ENCODE peak calls at places on chromosome 17, in ten cellular contexts. G is GM12865; A is fibroblast of lung; O is osteocyte; N is mammary epithelial cell; R is fibroblast of pulmonary artery; C is astrocyte of the cerebellum; F is CD8-positive, alpha-beta T cell; Q is epithelial cell of esophagus; J is Panc1. T is an unnamed sample.

GRCh38 chr17:6930754-6931153 is 65.1 kb upstream of the ALOX12 start:
- DNase-seq in F (no peak), O (no peak), Q (no peak), J (no peak), A (peak; percentile 1), N (peak; percentile 6), R (no peak), C (no peak), G (no peak), T (no peak)

GRCh38 chr17:60141111-60142018 is 8.4 kb upstream of the CA4 start:
- DNase-seq in C (no peak), J (no peak), G (no peak), R (peak; percentile 45), O (no peak), A (peak; percentile 38), N (no peak), Q (peak; percentile 46), F (no peak), T (no peak)

GRCh38 chr17:82577300-82577699 is 57.8 kb downstream of the FOXK2 start:
- DNase-seq in C (no peak), J (no peak), N (no peak), O (no peak), Q (no peak), R (no peak), F (no peak), G (no peak), A (no peak), T (no peak)

GRCh38 chr17:57114085-57114673 is 29.1 kb downstream of the AKAP1 start:
- DNase-seq in Q (peak; percentile 32), R (peak; percentile 28), A (no peak), C (no peak), F (peak; percentile 57), G (peak; percentile 51), J (peak; percentile 35), O (no peak), N (no peak), T (peak; percentile 77)

GRCh38 chr17:60223456-60223855 is 73.7 kb downstream of the CA4 start:
- DNase-seq in N (no peak), R (no peak), A (no peak), C (no peak), J (no peak), F (no peak), Q (no peak), O (no peak), G (no peak), T (no peak)

GRCh38 chr17:45370949-45371413 is 54.2 kb upstream of the MAP3K14 start:
- DNase-seq in Q (peak; percentile 29), A (peak; percentile 47), F (no peak), O (no peak), C (no peak), J (no peak), N (peak; percentile 54), R (no peak), G (no peak), T (no peak)

GRCh38 chr17:73652886-73653480 is 8.7 kb upstream of the SDK2 start:
- DNase-seq in A (no peak), G (no peak), R (no peak), O (peak; percentile 21), F (no peak), C (no peak), Q (no peak), J (no peak), N (no peak), T (no peak)

GRCh38 chr17:62797959-62798358 is 10.2 kb downstream of the MARCHF10 start:
- DNase-seq in R (peak; percentile 14), C (no peak), Q (no peak), J (no peak), F (no peak), A (no peak), O (no peak), N (no peak), G (no peak), T (no peak)

GRCh38 chr17:20127660-20128413 is 118.7 kb downstream of the SPECC1 start:
- DNase-seq in G (no peak), J (no peak), N (peak; percentile 9), A (peak; percentile 21), O (no peak), Q (peak; percentile 71), C (no peak), R (peak; percentile 11), F (no peak), T (no peak)

GRCh38 chr17:60601443-60602384 is 1.7 kb downstream of the PPM1D start:
- DNase-seq in O (no peak), C (peak; percentile 75), N (peak; percentile 72), Q (peak; percentile 81), R (peak; percentile 90), G (peak; percentile 71), J (no peak), A (peak; percentile 68), F (peak; percentile 4), T (peak; percentile 35)

GRCh38 chr17:16442141-16442540 is 26.8 kb downstream of the TRPV2 start:
- DNase-seq in G (no peak), A (peak; percentile 41), F (no peak), R (peak; percentile 85), N (no peak), Q (no peak), J (no peak), C (no peak), O (no peak), T (no peak)

GRCh38 chr17:43983515-43984411 is 20.7 kb upstream of the NAGS start:
- DNase-seq in G (no peak), N (no peak), R (no peak), O (no peak), C (no peak), F (no peak), J (no peak), A (no peak), Q (peak; percentile 21), T (peak; percentile 26)

GRCh38 chr17:80789356-80789902 is 202.2 kb upstream of the CHMP6 start:
- DNase-seq in J (no peak), F (no peak), R (peak; percentile 89), A (peak; percentile 89), O (no peak), C (peak; percentile 55), G (peak; percentile 85), N (peak; percentile 74), Q (peak; percentile 68), T (no peak)

GRCh38 chr17:4004517-4005295 is 40.5 kb upstream of the ATP2A3 start:
- DNase-seq in J (no peak), Q (peak; percentile 33), F (peak; percentile 52), G (peak; percentile 56), R (peak; percentile 31), A (peak; percentile 11), C (no peak), O (no peak), N (no peak), T (peak; percentile 69)

GRCh38 chr17:50793007-50793406 is 25.7 kb upstream of the ANKRD40CL start:
- DNase-seq in A (no peak), R (no peak), C (no peak), O (no peak), Q (no peak), N (no peak), G (no peak), J (no peak), F (no peak), T (no peak)

GRCh38 chr17:40063034-40063765 is 435 bp downstream of the THRA start:
- DNase-seq in R (peak; percentile 40), F (no peak), O (no peak), J (no peak), N (peak; percentile 33), Q (peak; percentile 31), G (peak; percentile 41), A (no peak), C (no peak), T (peak; percentile 49)

GRCh38 chr17:19343671-19344151 is 18.8 kb downstream of the B9D1 start:
- DNase-seq in C (no peak), R (no peak), G (no peak), N (no peak), O (no peak), A (no peak), F (no peak), J (no peak), Q (no peak), T (no peak)

GRCh38 chr17:29042679-29043538 is at the start of gene PIPOX:
- DNase-seq in R (peak; percentile 66), N (no peak), A (peak; percentile 46), J (no peak), F (no peak), G (peak; percentile 18), C (peak; percentile 43), O (no peak), Q (peak; percentile 20), T (no peak)
- TF ChIP-seq CTCF in R (peak; percentile 17), N (no peak), A (no peak), J (no peak), F (no peak), G (no peak), C (peak; percentile 39), O (peak; percentile 57), Q (no peak), T (peak; percentile 16)

DNA sequence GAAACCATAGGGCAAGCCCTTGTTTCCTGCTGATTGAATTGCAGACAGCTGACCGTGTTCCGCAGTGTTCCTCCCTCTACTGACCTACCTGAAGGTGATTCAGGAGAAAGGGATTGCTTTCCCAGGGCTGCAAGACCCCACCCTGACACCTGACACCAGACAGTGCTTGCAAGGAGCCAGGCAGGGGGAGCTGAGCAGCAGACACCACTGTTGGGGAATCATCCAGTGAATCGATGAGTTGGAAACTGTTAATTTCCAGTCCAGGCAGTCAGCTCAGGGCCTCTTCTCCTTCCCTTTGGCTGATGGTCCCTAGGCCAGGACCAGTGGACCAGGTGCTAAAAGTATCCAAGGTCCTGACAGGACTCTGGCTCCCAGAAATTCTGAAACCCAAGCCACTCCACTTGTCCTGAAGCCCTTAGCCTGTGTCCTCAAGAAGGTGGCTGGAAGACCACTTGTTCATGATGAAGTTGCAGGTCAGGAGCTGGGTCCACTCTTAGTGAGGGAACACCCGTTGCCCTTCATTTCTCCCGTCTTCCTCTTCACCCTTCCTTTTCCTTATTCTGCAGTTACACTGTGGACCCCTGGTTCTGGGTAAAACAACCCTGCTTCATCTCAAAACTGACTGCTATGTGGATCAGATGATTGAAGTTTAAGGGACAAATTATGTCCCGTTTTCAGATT is 9.5 kb upstream of the UNK start:
- DNase-seq in F (no peak), R (peak; percentile 63), O (no peak), N (no peak), G (no peak), Q (peak; percentile 84), C (no peak), A (peak; percentile 38), J (no peak), T (no peak)
- TF ChIP-seq CTCF in F (no peak), R (no peak), O (no peak), N (no peak), G (no peak), Q (no peak), C (no peak), A (no peak), J (no peak), T (no peak)

GRCh38 chr17:37741334-37742113 is 3.3 kb downstream of the HNF1B start:
- DNase-seq in Q (no peak), R (no peak), F (no peak), A (no peak), C (no peak), N (no peak), G (no peak), O (no peak), J (no peak), T (no peak)
- TF ChIP-seq CTCF in Q (no peak), R (no peak), F (no peak), A (no peak), C (no peak), N (no peak), G (no peak), O (no peak), J (no peak), T (no peak)

DNA sequence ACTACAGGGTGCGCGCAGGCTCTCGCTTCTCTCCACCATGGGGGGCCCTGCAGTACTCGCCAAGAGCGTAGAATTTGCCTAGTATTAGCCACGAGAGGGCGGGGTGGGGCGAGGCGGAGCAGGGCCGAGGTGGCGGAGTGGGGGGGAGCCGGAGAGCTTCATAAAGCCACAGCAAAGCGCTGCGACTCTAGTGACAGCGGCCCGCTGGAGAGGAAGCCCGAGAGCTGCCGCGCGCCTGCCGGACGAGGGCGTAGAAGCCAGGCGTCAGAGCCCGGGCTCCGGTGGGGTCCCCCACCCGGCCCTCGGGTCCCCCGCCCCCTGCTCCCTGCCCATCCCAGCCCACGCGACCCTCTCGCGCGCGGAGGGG is at the start of gene TBX21:
- DNase-seq in C (no peak), R (no peak), A (peak; percentile 10), O (no peak), J (no peak), N (no peak), G (peak; percentile 94), Q (peak; percentile 20), F (peak; percentile 84), T (peak; percentile 77)
- TF ChIP-seq CTCF in C (no peak), R (no peak), A (peak; percentile 3), O (peak; percentile 33), J (peak; percentile 74), N (no peak), G (peak; percentile 37), Q (no peak), F (peak; percentile 43), T (peak; percentile 43)